ENCODE peak calls at places on chromosomes 12 and 14, in four cellular contexts. V is GM12878, X is HEK293T, N is HepG2. Y is an unnamed sample.

GRCh38 chr12:6699989-6700645 is 498 bp downstream of the PIANP start:
- DNase-seq in N (no peak), X (no peak), V (no peak), Y (no peak)

GRCh38 chr14:69458350-69458749 is 26.2 kb upstream of the PLEKHD1 start:
- DNase-seq in V (no peak), N (no peak), X (no peak), Y (no peak)

GRCh38 chr14:102055181-102055901 is 31.5 kb downstream of the HSP90AA1 start:
- DNase-seq in N (peak), X (no peak), V (no peak), Y (no peak)

GRCh38 chr12:117685115-117685926 is 283.5 kb downstream of the KSR2 start:
- DNase-seq in X (peak), N (peak), V (no peak), Y (peak)

GRCh38 chr12:25155031-25155576 is 39.9 kb downstream of the DNAI7 start:
- DNase-seq in X (peak), N (peak), V (peak), Y (peak)

GRCh38 chr14:95320076-95320895 is 578 bp upstream of the CLMN start:
- DNase-seq in X (no peak), N (no peak), V (no peak), Y (no peak)

GRCh38 chr14:70183991-70184390 is 4.8 kb downstream of the SLC8A3 start:
- DNase-seq in V (no peak), N (no peak), X (no peak), Y (no peak)

GRCh38 chr12:128190614-128191013 is 76.4 kb upstream of the TMEM132C start:
- DNase-seq in N (no peak), X (peak), V (no peak), Y (no peak)

GRCh38 chr12:21892341-21892740 is 48.9 kb downstream of the ABCC9 start:
- DNase-seq in X (no peak), V (no peak), N (no peak), Y (no peak)

GRCh38 chr14:64444984-64445845 is 20.1 kb upstream of the AKAP5 start:
- DNase-seq in V (peak), N (no peak), X (no peak), Y (no peak)

GRCh38 chr14:54503476-54503875 is 6.2 kb upstream of the CGRRF1 start:
- DNase-seq in V (no peak), N (peak), X (no peak), Y (no peak)

GRCh38 chr14:25396128-25396527 is 346.2 kb upstream of the STXBP6 start:
- DNase-seq in X (no peak), V (no peak), N (no peak), Y (no peak)

GRCh38 chr12:104888892-104889291 is 69.2 kb downstream of the SLC41A2 start:
- DNase-seq in X (no peak), N (no peak), V (no peak), Y (no peak)

GRCh38 chr12:45458238-45458637 is 242.3 kb downstream of the ANO6 start:
- DNase-seq in X (no peak), V (no peak), N (no peak), Y (no peak)

GRCh38 chr12:114096461-114096860 is 130.3 kb upstream of the RBM19 start:
- DNase-seq in V (no peak), X (no peak), N (no peak), Y (no peak)

GRCh38 chr12:31740618-31741017 is 11.8 kb upstream of the AMN1 start:
- DNase-seq in V (no peak), X (no peak), N (no peak), Y (no peak)

GRCh38 chr12:105522166-105522825 is 191.8 kb downstream of the C12orf75 start:
- DNase-seq in N (no peak), V (no peak), X (no peak), Y (no peak)

GRCh38 chr12:118999107-118999506 is 17.8 kb downstream of the SRRM4 start:
- DNase-seq in V (no peak), N (no peak), X (no peak), Y (no peak)

GRCh38 chr12:32918890-32919791 is 22.6 kb upstream of the PKP2 start:
- DNase-seq in X (peak), V (no peak), N (peak), Y (peak)

GRCh38 chr14:96162741-96163140 is 41.9 kb upstream of the BDKRB2 start:
- DNase-seq in X (no peak), V (no peak), N (no peak), Y (no peak)

GRCh38 chr14:70567791-70568190 is 32.7 kb downstream of the MED6 start:
- DNase-seq in V (no peak), N (peak), X (peak), Y (peak)

GRCh38 chr12:52037248-52037861 is 13.9 kb upstream of the NR4A1 start:
- DNase-seq in N (no peak), X (peak), V (no peak), Y (peak)

GRCh38 chr14:96268426-96269358 is 12.7 kb downstream of the BDKRB1 start:
- DNase-seq in X (no peak), N (no peak), V (no peak), Y (no peak)

GRCh38 chr12:131157739-131158138 is 204.0 kb downstream of the ADGRD1 start:
- DNase-seq in N (no peak), X (no peak), V (no peak), Y (no peak)

GRCh38 chr12:78914859-78915331 is 50.3 kb downstream of the SYT1 start:
- DNase-seq in X (no peak), V (no peak), N (no peak), Y (no peak)

GRCh38 chr12:63066782-63067181 is 84.2 kb downstream of the AVPR1A start:
- DNase-seq in V (no peak), X (no peak), N (no peak), Y (no peak)

DNA sequence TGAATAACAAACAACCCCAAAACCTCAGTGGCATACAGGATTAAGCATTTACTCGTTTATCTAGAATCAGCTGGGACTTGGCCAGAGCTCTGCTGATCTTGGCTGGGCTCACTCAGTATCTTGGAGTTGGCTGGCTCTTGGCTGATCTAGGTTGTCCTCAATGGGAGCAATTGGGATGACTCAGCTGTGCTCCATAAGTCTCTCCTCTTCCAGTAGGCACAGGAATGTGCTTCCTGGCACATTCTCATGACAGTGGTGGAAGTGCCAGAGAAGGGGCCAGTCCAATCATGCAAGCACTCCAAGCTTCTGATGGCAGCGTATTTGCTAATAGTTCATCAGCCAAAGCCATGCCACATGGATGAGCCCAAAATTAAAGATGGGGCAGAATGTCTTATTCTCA is 41.7 kb upstream of the ANO4 start:
- DNase-seq in N (no peak), X (no peak), V (no peak), Y (no peak)
- TF ChIP-seq TARDBP in N (no peak), X (no peak), V (no peak), Y (no peak)

GRCh38 chr14:99936056-99936455 is 129.2 kb upstream of the EVL start:
- DNase-seq in X (no peak), V (no peak), N (no peak), Y (no peak)

GRCh38 chr14:99929601-99930000 is 135.6 kb upstream of the EVL start:
- DNase-seq in N (no peak), V (no peak), X (no peak), Y (no peak)

GRCh38 chr14:99930420-99931274 is 134.6 kb upstream of the EVL start:
- DNase-seq in X (no peak), V (peak), N (no peak), Y (no peak)

GRCh38 chr14:99928963-99929362 is 135.8 kb downstream of the EML1 start:
- DNase-seq in N (no peak), V (no peak), X (no peak), Y (no peak)

DNA sequence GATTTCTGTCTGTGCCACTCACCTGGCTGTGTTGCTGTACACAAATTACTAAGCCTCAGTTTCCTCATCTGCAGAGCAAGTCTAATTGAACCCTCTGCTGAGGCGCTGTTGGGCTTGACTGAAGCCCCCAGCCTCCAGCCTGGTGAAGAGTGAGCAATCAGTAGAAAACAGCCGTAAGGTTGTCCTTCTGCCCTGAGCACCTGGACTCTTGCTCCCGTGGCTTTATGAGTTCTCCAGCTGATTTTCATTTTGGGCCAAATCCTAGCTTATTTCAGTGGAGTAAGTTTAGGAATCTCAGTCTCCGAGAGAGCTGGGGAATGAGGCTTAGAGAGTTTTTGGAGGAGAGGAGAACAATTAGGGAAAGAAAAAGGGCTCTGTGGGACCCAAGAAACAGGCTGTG is 133.9 kb upstream of the EVL start:
- DNase-seq in V (no peak), X (no peak), N (no peak), Y (no peak)
- TF ChIP-seq TARDBP in V (no peak), X (no peak), N (no peak), Y (no peak)

GRCh38 chr12:14273911-14274306 is 91.6 kb upstream of the ATF7IP start:
- DNase-seq in N (no peak), V (no peak), X (no peak), Y (no peak)

GRCh38 chr12:14270392-14270791 is 95.1 kb upstream of the ATF7IP start:
- DNase-seq in N (no peak), V (no peak), X (no peak), Y (no peak)

GRCh38 chr12:14275886-14276285 is 89.6 kb upstream of the ATF7IP start:
- DNase-seq in N (no peak), X (no peak), V (no peak), Y (peak)

GRCh38 chr12:14275111-14275510 is 90.4 kb upstream of the ATF7IP start:
- DNase-seq in V (no peak), X (no peak), N (no peak), Y (no peak)

GRCh38 chr12:14272954-14273910 is 92.2 kb upstream of the ATF7IP start:
- DNase-seq in N (no peak), X (no peak), V (no peak), Y (no peak)
- TF ChIP-seq TARDBP in N (no peak), X (no peak), V (no peak), Y (no peak)

GRCh38 chr12:96034631-96035282 is 630 bp downstream of the LTA4H start:
- DNase-seq in V (no peak), X (peak), N (peak), Y (peak)

GRCh38 chr12:96035283-96036236 is at the start of gene LTA4H:
- DNase-seq in V (peak), X (peak), N (peak), Y (peak)

GRCh38 chr12:96028538-96028937 is 6.8 kb downstream of the LTA4H start:
- DNase-seq in V (no peak), N (no peak), X (no peak), Y (no peak)

GRCh38 chr12:96036765-96037455 is 1.5 kb upstream of the LTA4H start:
- DNase-seq in V (no peak), N (no peak), X (no peak), Y (no peak)

DNA sequence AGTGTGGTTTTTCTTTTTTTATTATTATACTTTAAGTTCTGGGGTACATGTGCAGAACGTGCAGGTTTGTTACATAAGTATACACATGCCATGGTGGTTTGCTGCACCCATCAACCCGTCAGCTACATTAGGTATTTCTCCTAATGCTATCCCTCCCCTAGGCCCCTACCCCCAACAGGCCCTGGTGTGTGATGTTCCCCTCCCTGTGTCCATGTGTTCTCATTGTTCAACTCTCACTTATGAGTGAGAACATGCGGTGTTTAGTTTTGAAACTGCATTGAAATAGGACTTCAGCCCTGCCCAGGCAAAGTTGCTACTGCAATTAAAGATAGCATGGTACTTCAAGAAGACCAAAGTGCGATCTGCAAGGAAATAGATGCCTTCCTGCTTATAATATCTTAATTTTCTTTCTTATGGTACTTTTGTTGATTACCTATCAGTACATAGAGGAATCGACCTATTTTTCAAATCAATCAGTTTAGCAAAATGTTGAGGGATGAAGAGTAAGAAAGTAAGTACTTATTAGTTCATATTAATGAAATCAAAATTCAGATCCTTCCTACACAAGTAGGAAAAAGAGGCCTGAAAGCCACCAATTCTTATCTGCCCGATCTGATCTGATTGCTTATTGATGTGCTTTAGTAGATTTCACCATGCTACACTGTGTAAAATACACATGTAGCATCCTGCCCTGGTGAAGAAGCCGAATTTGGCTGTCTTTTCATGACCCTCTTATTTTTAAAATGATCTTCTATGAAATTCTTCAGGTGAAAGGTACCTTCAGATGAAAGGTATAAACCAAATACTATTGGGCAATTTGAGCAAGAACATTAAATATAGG is 1.6 kb downstream of the LTA4H start:
- DNase-seq in V (no peak), X (no peak), N (no peak), Y (no peak)
- TF ChIP-seq TARDBP in V (no peak), X (no peak), N (no peak), Y (no peak)

DNA sequence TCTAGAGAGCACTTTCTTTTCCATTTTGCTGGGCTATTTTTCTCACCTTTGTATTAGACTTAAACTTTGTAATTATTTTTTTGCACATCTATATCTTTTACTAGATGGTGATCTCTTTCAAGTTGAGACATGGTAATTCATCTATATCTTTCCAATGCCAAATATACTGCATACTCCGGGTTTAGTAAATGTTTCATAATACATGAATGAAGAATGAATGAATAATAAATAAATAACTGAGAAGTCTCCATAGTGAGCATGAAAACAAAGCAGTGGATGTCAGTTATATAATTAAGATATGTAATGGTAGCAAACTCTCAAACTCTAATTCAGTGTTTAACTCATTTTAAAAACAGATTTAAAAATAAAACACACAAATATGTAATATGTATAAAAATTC is 342.5 kb upstream of the KITLG start:
- DNase-seq in N (no peak), X (no peak), V (no peak), Y (no peak)
- TF ChIP-seq TARDBP in N (no peak), X (no peak), V (no peak), Y (no peak)